ENCODE peak calls at places on chromosome 3, in eight cellular contexts. H is HFF-Myc; B is KBM-7; Z is iPS-NIHi11; Q is neuronal stem cell; G is LHCN-M2; O is GM19239; U is effector memory CD8-positive, alpha-beta T cell. J is an unnamed sample.

GRCh38 chr3:66475386-66476020 is 25.3 kb downstream of the LRIG1 start:
- DNase-seq in H (no peak), B (no peak), Z (no peak), Q (no peak), G (no peak), O (no peak), U (no peak), J (no peak)

GRCh38 chr3:108546692-108547091 is 36.3 kb upstream of the MYH15 start:
- DNase-seq in H (no peak), B (no peak), Z (no peak), Q (no peak), G (no peak), O (no peak), U (no peak), J (no peak)

GRCh38 chr3:122560680-122561079 is 3.4 kb downstream of the PARP9 start:
- DNase-seq in H (peak), B (peak), Z (peak), Q (no peak), G (peak), O (peak), U (peak), J (peak)

GRCh38 chr3:112633757-112634156 is 7.2 kb downstream of the CCDC80 start:
- DNase-seq in H (no peak), B (no peak), Z (no peak), Q (no peak), G (no peak), O (no peak), U (no peak), J (no peak)

GRCh38 chr3:36859494-36859893 is 85.4 kb downstream of the TRANK1 start:
- DNase-seq in H (no peak), B (no peak), Z (no peak), Q (no peak), G (no peak), O (no peak), U (no peak), J (no peak)

GRCh38 chr3:154181127-154181691 is 60.0 kb downstream of the ARHGEF26 start:
- DNase-seq in H (no peak), B (no peak), Z (peak), Q (no peak), G (no peak), O (no peak), U (no peak), J (no peak)

GRCh38 chr3:68773401-68773800 is 158.9 kb downstream of the TAFA4 start:
- DNase-seq in H (no peak), B (no peak), Z (no peak), Q (no peak), G (no peak), O (no peak), U (no peak), J (no peak)

GRCh38 chr3:65196663-65197062 is 508.9 kb upstream of the ADAMTS9 start:
- DNase-seq in H (no peak), B (no peak), Z (peak), Q (no peak), G (no peak), O (no peak), U (no peak), J (no peak)

GRCh38 chr3:52446631-52447511 is 2.0 kb upstream of the SEMA3G start:
- DNase-seq in H (no peak), B (peak), Z (peak), Q (peak), G (peak), O (peak), U (peak), J (peak)